ENCODE peak calls at places on chromosomes 3 and 15, in four cellular contexts. One of them, this sample, is unnamed.
A peak's percentile ranks its signal among the peaks of the same experiment; 100 is the strongest.

GRCh38 chr3:70829101-70829500 is 516.7 kb upstream of the MDFIC2 start:
- DNase-seq in BE2C: no peak
- DNase-seq in colonic mucosa: no peak
- DNase-seq in tibial artery: no peak
- DNase-seq in this sample: no peak

GRCh38 chr15:90560229-90560771 is 30.6 kb downstream of the CRTC3 start:
- DNase-seq in colonic mucosa: peak; percentile 40
- DNase-seq in tibial artery: peak; percentile 82
- DNase-seq in BE2C: peak; percentile 80
- DNase-seq in this sample: peak; percentile 60

GRCh38 chr3:44444896-44445691 is 32.4 kb downstream of the ZNF445 start:
- DNase-seq in BE2C: no peak
- DNase-seq in colonic mucosa: no peak
- DNase-seq in tibial artery: no peak
- DNase-seq in this sample: no peak

GRCh38 chr3:177807150-177807875 is 610.0 kb upstream of the TBL1XR1 start:
- DNase-seq in BE2C: no peak
- DNase-seq in colonic mucosa: no peak
- DNase-seq in tibial artery: no peak
- DNase-seq in this sample: no peak

GRCh38 chr3:57160046-57160730 is 5.0 kb downstream of the IL17RD start:
- DNase-seq in colonic mucosa: peak; percentile 36
- DNase-seq in tibial artery: no peak
- DNase-seq in BE2C: no peak
- DNase-seq in this sample: peak; percentile 86

GRCh38 chr3:64343692-64344440 is 118.6 kb upstream of the PRICKLE2 start:
- DNase-seq in colonic mucosa: no peak
- DNase-seq in BE2C: no peak
- DNase-seq in tibial artery: no peak
- DNase-seq in this sample: no peak

GRCh38 chr3:158765518-158766205 is 33.4 kb upstream of the RARRES1 start:
- DNase-seq in tibial artery: no peak
- DNase-seq in BE2C: no peak
- DNase-seq in colonic mucosa: no peak
- DNase-seq in this sample: no peak

GRCh38 chr15:74784426-74784825 is 2.5 kb downstream of the CSK start:
- DNase-seq in tibial artery: no peak
- DNase-seq in colonic mucosa: peak; percentile 19
- DNase-seq in BE2C: no peak
- DNase-seq in this sample: no peak

GRCh38 chr15:58329781-58330467 is 101.9 kb upstream of the LIPC start:
- DNase-seq in colonic mucosa: peak; percentile 29
- DNase-seq in tibial artery: no peak
- DNase-seq in BE2C: no peak
- DNase-seq in this sample: no peak

GRCh38 chr15:55907797-55908196 is 85.6 kb downstream of the NEDD4 start:
- DNase-seq in BE2C: no peak
- DNase-seq in tibial artery: no peak
- DNase-seq in colonic mucosa: no peak
- DNase-seq in this sample: no peak

GRCh38 chr15:77457619-77458265 is 37.1 kb downstream of the HMG20A start:
- DNase-seq in tibial artery: no peak
- DNase-seq in BE2C: no peak
- DNase-seq in colonic mucosa: no peak
- DNase-seq in this sample: no peak

GRCh38 chr3:111547645-111548044 is 5.6 kb downstream of the CD96 start:
- DNase-seq in colonic mucosa: no peak
- DNase-seq in BE2C: no peak
- DNase-seq in tibial artery: no peak
- DNase-seq in this sample: no peak

GRCh38 chr3:126184465-126185000 is 4.1 kb upstream of the ALDH1L1 start:
- DNase-seq in BE2C: no peak
- DNase-seq in colonic mucosa: no peak
- DNase-seq in tibial artery: no peak
- DNase-seq in this sample: no peak

GRCh38 chr15:67824157-67824899 is 981 bp upstream of the SKOR1 start:
- DNase-seq in colonic mucosa: no peak
- DNase-seq in BE2C: no peak
- DNase-seq in tibial artery: no peak
- DNase-seq in this sample: no peak

GRCh38 chr15:62391565-62392262 is 226.6 kb upstream of the C2CD4B start:
- DNase-seq in tibial artery: peak; percentile 77
- DNase-seq in BE2C: peak; percentile 62
- DNase-seq in colonic mucosa: peak; percentile 64
- DNase-seq in this sample: peak; percentile 58

GRCh38 chr3:194687638-194688206 is 2.0 kb downstream of the FAM43A start:
- DNase-seq in colonic mucosa: peak; percentile 83
- DNase-seq in BE2C: peak; percentile 94
- DNase-seq in tibial artery: peak; percentile 75
- DNase-seq in this sample: peak; percentile 54
- TF ChIP-seq CTCF in colonic mucosa: no peak
- TF ChIP-seq CTCF in BE2C: peak; percentile 50
- TF ChIP-seq CTCF in tibial artery: peak; percentile 19
- TF ChIP-seq CTCF in this sample: peak; percentile 22

DNA sequence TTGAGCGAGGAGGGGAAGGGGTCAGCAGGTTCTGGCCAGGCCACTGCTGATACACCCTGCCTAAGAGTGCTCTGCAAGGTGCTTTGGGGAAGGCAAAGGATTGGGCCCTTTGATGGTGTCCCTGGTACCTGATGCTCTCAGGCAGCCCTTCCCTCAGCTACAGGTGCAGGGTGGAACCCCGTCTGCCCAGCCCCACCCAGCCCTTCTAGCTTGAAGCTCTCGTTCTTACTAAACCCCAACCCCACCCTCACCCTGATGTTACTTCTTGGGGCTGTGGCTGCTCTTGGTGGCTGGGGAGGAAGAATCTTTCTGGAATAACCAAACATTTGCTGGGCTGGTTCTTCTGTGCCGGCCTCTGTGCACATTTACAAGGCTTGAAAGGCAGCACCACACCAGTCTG is 6.4 kb downstream of the GNAI2 start:
- DNase-seq in tibial artery: no peak
- DNase-seq in colonic mucosa: no peak
- DNase-seq in BE2C: no peak
- DNase-seq in this sample: no peak
- H3K4me1 ChIP-seq in tibial artery: no peaks in the 10 kb centered on the region
- H3K4me1 ChIP-seq in colonic mucosa: peaks cover 38% of the 10 kb centered on the region
- H3K4me1 ChIP-seq in BE2C: peaks cover 4% of the 10 kb centered on the region
- H3K4me1 ChIP-seq in this sample: peaks cover 65% of the 10 kb centered on the region

GRCh38 chr15:24924153-24924552 is 30.6 kb upstream of the SNRPN start:
- DNase-seq in tibial artery: no peak
- DNase-seq in colonic mucosa: no peak
- DNase-seq in BE2C: no peak
- DNase-seq in this sample: no peak

GRCh38 chr15:24919446-24919845 is 35.3 kb upstream of the SNRPN start:
- DNase-seq in colonic mucosa: no peak
- DNase-seq in tibial artery: no peak
- DNase-seq in BE2C: no peak
- DNase-seq in this sample: no peak

GRCh38 chr15:24924621-24925020 is 30.2 kb upstream of the SNRPN start:
- DNase-seq in colonic mucosa: no peak
- DNase-seq in BE2C: no peak
- DNase-seq in tibial artery: no peak
- DNase-seq in this sample: no peak
- H3K9me3 ChIP-seq in colonic mucosa: no peaks in the 10 kb centered on the region
- H3K9me3 ChIP-seq in BE2C: no peaks in the 10 kb centered on the region
- H3K9me3 ChIP-seq in tibial artery: no peaks in the 10 kb centered on the region
- H3K9me3 ChIP-seq in this sample: no peaks in the 10 kb centered on the region

GRCh38 chr15:95284933-95285401 is 1045.5 kb upstream of the NR2F2 start:
- DNase-seq in BE2C: no peak
- DNase-seq in tibial artery: no peak
- DNase-seq in colonic mucosa: no peak
- DNase-seq in this sample: no peak
- TF ChIP-seq CTCF in BE2C: no peak
- TF ChIP-seq CTCF in tibial artery: no peak
- TF ChIP-seq CTCF in colonic mucosa: no peak
- TF ChIP-seq CTCF in this sample: peak; percentile 6

DNA sequence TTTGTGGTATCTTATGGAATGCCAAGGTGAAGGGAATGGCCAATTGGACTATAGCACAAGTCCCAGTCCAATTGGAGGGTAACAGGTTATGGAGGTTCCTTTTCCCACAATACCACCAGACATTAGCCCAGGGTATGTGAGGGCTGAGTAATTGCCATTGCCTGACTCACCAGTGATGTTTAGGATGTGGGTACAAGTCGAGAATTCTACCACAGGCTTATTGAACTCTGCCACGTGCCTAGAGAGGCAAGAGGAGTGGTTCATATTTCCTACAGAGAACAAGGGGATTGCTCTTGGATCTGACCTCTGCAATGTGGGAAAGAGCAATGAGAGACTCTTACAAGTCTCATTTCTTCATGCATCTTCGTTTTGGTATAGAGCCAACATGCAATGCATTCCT is 85.0 kb upstream of the XCR1 start:
- DNase-seq in tibial artery: no peak
- DNase-seq in BE2C: no peak
- DNase-seq in colonic mucosa: no peak
- DNase-seq in this sample: no peak
- H3K4me1 ChIP-seq in tibial artery: no peaks in the 10 kb centered on the region
- H3K4me1 ChIP-seq in BE2C: no peaks in the 10 kb centered on the region
- H3K4me1 ChIP-seq in colonic mucosa: peaks cover 7% of the 10 kb centered on the region
- H3K4me1 ChIP-seq in this sample: no peaks in the 10 kb centered on the region

DNA sequence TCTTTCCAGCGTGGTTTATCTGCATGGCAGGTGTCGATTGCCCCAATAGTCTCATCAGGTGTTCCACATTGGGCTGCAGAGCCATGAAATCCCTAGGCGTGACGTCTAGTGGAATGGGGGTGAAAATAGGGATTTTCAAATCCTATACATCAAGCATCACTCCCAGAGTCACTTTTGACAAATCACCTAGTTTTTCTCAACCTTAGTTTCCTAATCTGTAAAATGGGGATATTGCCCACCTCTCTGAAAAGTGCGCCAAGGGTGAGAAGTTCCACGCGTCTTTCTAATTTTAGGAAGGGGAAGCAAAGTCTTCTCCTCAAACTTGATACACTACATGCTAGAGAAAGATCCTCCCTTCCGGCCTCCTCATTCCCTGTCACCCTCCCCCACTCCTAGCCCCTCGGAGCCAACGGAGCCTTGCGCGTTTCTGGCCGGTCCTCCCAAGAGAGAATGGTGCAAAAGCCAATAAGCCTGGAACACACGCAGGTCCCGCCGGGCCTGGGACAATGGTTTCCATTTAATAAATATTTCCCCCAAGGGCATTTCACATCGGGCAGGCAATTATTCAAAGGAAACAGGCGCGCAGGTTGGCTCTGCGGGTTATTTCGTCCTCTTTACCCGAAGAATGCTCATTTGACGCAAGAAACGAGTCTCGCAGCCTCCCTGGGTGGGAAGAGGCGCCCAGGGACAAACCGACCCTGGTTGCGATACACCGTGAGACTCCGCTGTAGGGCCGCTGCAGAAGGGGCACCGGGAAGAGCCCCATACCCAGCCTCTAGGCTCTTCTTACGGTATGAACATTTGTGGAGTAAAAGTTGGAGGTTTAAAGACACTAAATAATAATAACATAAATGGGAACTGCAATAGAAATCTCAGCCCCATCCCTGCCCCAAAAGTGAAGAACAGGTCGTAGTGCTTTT is 1.2 kb upstream of the SOX14 start:
- DNase-seq in tibial artery: no peak
- DNase-seq in BE2C: no peak
- DNase-seq in colonic mucosa: no peak
- DNase-seq in this sample: no peak
- H3K9me3 ChIP-seq in tibial artery: no peaks in the 10 kb centered on the region
- H3K9me3 ChIP-seq in BE2C: no peaks in the 10 kb centered on the region
- H3K9me3 ChIP-seq in colonic mucosa: no peaks in the 10 kb centered on the region
- H3K9me3 ChIP-seq in this sample: no peaks in the 10 kb centered on the region

GRCh38 chr3:146163584-146163983 is 2.6 kb upstream of the PLOD2 start:
- DNase-seq in tibial artery: no peak
- DNase-seq in BE2C: no peak
- DNase-seq in colonic mucosa: no peak
- DNase-seq in this sample: no peak
- TF ChIP-seq CTCF in tibial artery: peak; percentile 74
- TF ChIP-seq CTCF in BE2C: no peak
- TF ChIP-seq CTCF in colonic mucosa: no peak
- TF ChIP-seq CTCF in this sample: no peak

This sample was measured in uterus.